ENCODE peak calls at places on chromosomes 13 and 19, in seven cellular contexts. T is sigmoid colon; X is left colon; N is stimulated activated CD4-positive, alpha-beta T cell treated with anti-CD3 and anti-CD28 coated beads, Interleukin-1b, Interleukin-23, amount 100 ng/mL, for 4 hours; A is amniotic stem cell; S is CD4-positive, alpha-beta T cell; D is heart right ventricle. B is an unnamed sample.

GRCh38 chr19:48997972-48998371 is 4.3 kb downstream of the RUVBL2 start:
- DNase-seq in S (peak; percentile 53), N (no peak), X (no peak), D (no peak), A (no peak), T (no peak), B (no peak)

GRCh38 chr19:6453951-6454565 is 5.5 kb downstream of the SLC25A23 start:
- DNase-seq in T (no peak), A (no peak), S (no peak), N (no peak), D (no peak), X (no peak), B (no peak)

GRCh38 chr19:18017275-18018083 is 9.5 kb downstream of the ARRDC2 start:
- DNase-seq in T (no peak), S (no peak), X (no peak), A (no peak), D (peak; percentile 25), N (no peak), B (no peak)

GRCh38 chr19:32196690-32197420 is 148.6 kb upstream of the ZNF507 start:
- DNase-seq in N (no peak), X (no peak), D (no peak), A (no peak), T (no peak), S (no peak), B (no peak)

GRCh38 chr13:113233101-113233500 is 23.7 kb downstream of the CUL4A start:
- DNase-seq in D (no peak), N (no peak), X (no peak), T (no peak), A (no peak), S (no peak), B (no peak)

GRCh38 chr13:80341098-80341701 is at the start of gene SPRY2:
- DNase-seq in T (peak; percentile 97), A (peak; percentile 96), D (peak; percentile 94), S (no peak), N (no peak), X (peak; percentile 95), B (peak; percentile 95)

GRCh38 chr19:15412832-15413231 is 6.0 kb downstream of the AKAP8L start:
- DNase-seq in N (no peak), D (no peak), A (no peak), T (no peak), X (no peak), S (no peak), B (no peak)

GRCh38 chr13:79501538-79502232 is 20.7 kb downstream of the NDFIP2 start:
- DNase-seq in A (no peak), T (no peak), S (no peak), N (no peak), D (no peak), X (no peak), B (no peak)

GRCh38 chr19:56170261-56170660 is 5.5 kb upstream of the GALP start:
- DNase-seq in X (no peak), D (peak; percentile 26), T (no peak), A (no peak), N (no peak), S (no peak), B (no peak)

GRCh38 chr19:29491995-29492577 is 33.7 kb upstream of the VSTM2B start:
- DNase-seq in A (no peak), X (no peak), N (no peak), T (peak; percentile 21), D (no peak), S (no peak), B (no peak)

GRCh38 chr19:51887522-51888498 is at the start of gene ZNF577:
- DNase-seq in D (peak; percentile 96), T (peak; percentile 94), X (peak; percentile 92), N (peak; percentile 41), A (peak; percentile 74), S (peak; percentile 69), B (peak; percentile 95)

GRCh38 chr19:45113628-45114027 is 20.6 kb downstream of the PPP1R37 start:
- DNase-seq in A (no peak), X (peak; percentile 75), D (no peak), N (no peak), T (no peak), S (no peak), B (no peak)

GRCh38 chr13:24134772-24135171 is 25.7 kb upstream of the SPATA13 start:
- DNase-seq in S (no peak), X (no peak), T (no peak), D (no peak), N (no peak), A (no peak), B (no peak)

GRCh38 chr19:17565611-17566010 is 10.2 kb downstream of the COLGALT1 start:
- DNase-seq in D (no peak), N (no peak), X (no peak), A (no peak), T (no peak), S (no peak), B (no peak)

GRCh38 chr13:28953714-28954113 is 133.6 kb downstream of the MTUS2 start:
- DNase-seq in A (no peak), X (no peak), T (no peak), D (no peak), N (no peak), S (no peak), B (no peak)

GRCh38 chr19:7908742-7909461 is 5.2 kb downstream of the MAP2K7 start:
- DNase-seq in X (no peak), N (no peak), D (no peak), T (no peak), A (no peak), S (no peak), B (no peak)

GRCh38 chr19:40274585-40275544 is 10.3 kb downstream of the AKT2 start:
- DNase-seq in N (no peak), T (peak; percentile 51), D (no peak), A (no peak), X (no peak), S (peak; percentile 45), B (no peak)

GRCh38 chr19:10611907-10612306 is 13.4 kb upstream of the SLC44A2 start:
- DNase-seq in A (no peak), T (no peak), N (no peak), D (no peak), S (no peak), X (no peak), B (no peak)

GRCh38 chr13:101454767-101455166 is 2.3 kb downstream of the ITGBL1 start:
- DNase-seq in A (no peak), T (no peak), D (no peak), X (no peak), N (no peak), S (no peak), B (no peak)

GRCh38 chr13:33249066-33249465 is 36.5 kb downstream of the STARD13 start:
- DNase-seq in S (no peak), D (no peak), A (no peak), T (no peak), X (no peak), N (no peak), B (no peak)

GRCh38 chr19:7260161-7260560 is 34.1 kb downstream of the INSR start:
- DNase-seq in N (no peak), X (no peak), D (no peak), A (no peak), T (no peak), S (no peak), B (no peak)

GRCh38 chr19:50912727-50913716 is 1.8 kb upstream of the KLK4 start:
- DNase-seq in A (no peak), X (no peak), T (no peak), D (no peak), S (no peak), N (no peak), B (no peak)

GRCh38 chr19:728011-728410 is 19.3 kb downstream of the PALM start:
- DNase-seq in X (no peak), D (peak; percentile 91), T (no peak), A (no peak), N (no peak), S (no peak), B (peak; percentile 82)

GRCh38 chr19:42129399-42130253 is 2.6 kb downstream of the POU2F2 start:
- DNase-seq in S (no peak), A (no peak), T (no peak), D (peak; percentile 34), X (peak; percentile 55), N (no peak), B (no peak)

GRCh38 chr13:50441141-50441540 is 402.4 kb downstream of the DLEU7 start:
- DNase-seq in A (no peak), S (no peak), D (no peak), X (no peak), N (no peak), T (no peak), B (no peak)

GRCh38 chr13:78491978-78492377 is 111.4 kb downstream of the POU4F1 start:
- DNase-seq in N (no peak), S (no peak), X (no peak), A (no peak), T (no peak), D (no peak), B (no peak)

GRCh38 chr19:3268763-3269162 is 44.3 kb downstream of the CELF5 start:
- DNase-seq in T (no peak), X (no peak), S (no peak), N (no peak), D (no peak), A (no peak), B (no peak)

GRCh38 chr19:11729586-11729985 is 9.2 kb downstream of the ZNF823 start:
- DNase-seq in N (no peak), A (no peak), D (no peak), T (no peak), S (no peak), X (no peak), B (no peak)

GRCh38 chr13:102317593-102317992 is 84.3 kb downstream of the FGF14 start:
- DNase-seq in T (peak; percentile 94), S (no peak), A (no peak), X (peak; percentile 53), D (peak; percentile 92), N (no peak), B (peak; percentile 86)

GRCh38 chr13:94390881-94391280 is 88.6 kb downstream of the DCT start:
- DNase-seq in D (no peak), A (no peak), X (no peak), T (no peak), S (no peak), N (no peak), B (no peak)